ENCODE peak calls at places on chromosomes 4 and X, in four cellular contexts. G is NB4, A is suprapubic skin, T is esophagus squamous epithelium. N is an unnamed sample.

GRCh38 chr4:99383833-99384392 is 31.4 kb upstream of the ADH1C start:
- DNase-seq in G (no peak), A (peak; percentile 68), T (no peak), N (no peak)

GRCh38 chr4:26028793-26029511 is 114.9 kb downstream of the SMIM20 start:
- DNase-seq in G (peak; percentile 48), A (peak; percentile 84), T (no peak), N (no peak)

GRCh38 chrX:129637217-129638109 is 17.3 kb downstream of the APLN start:
- DNase-seq in G (peak; percentile 75), A (peak; percentile 80), T (peak; percentile 3), N (no peak)

GRCh38 chr4:54566608-54567007 is 91.1 kb upstream of the KIT start:
- DNase-seq in G (no peak), A (no peak), T (no peak), N (no peak)

GRCh38 chr4:132218406-132218805 is 930.7 kb upstream of the PCDH10 start:
- DNase-seq in G (no peak), A (no peak), T (no peak), N (no peak)

GRCh38 chrX:72052415-72053090 is 79.2 kb downstream of the RTL5 start:
- DNase-seq in G (no peak), A (no peak), T (no peak), N (no peak)

GRCh38 chr4:41658106-41658505 is 90.4 kb downstream of the PHOX2B start:
- DNase-seq in G (no peak), A (no peak), T (no peak), N (no peak)

GRCh38 chrX:134891652-134892051 is 99.1 kb upstream of the SMIM10 start:
- DNase-seq in G (no peak), A (no peak), T (no peak), N (no peak)

GRCh38 chr4:2339458-2340271 is 77.8 kb upstream of the MXD4 start:
- DNase-seq in G (no peak), A (no peak), T (no peak), N (no peak)

GRCh38 chrX:83845397-83845796 is 15.5 kb upstream of the CYLC1 start:
- DNase-seq in G (peak; percentile 44), A (no peak), T (no peak), N (peak; percentile 0)

GRCh38 chr4:173448103-173448502 is 49.2 kb upstream of the SCRG1 start:
- DNase-seq in G (no peak), A (no peak), T (no peak), N (no peak)

GRCh38 chrX:68599256-68600152 is 48.0 kb upstream of the STARD8 start:
- DNase-seq in G (peak; percentile 15), A (no peak), T (no peak), N (no peak)

GRCh38 chrX:134484039-134484438 is 24.1 kb downstream of the HPRT1 start:
- DNase-seq in G (peak; percentile 59), A (no peak), T (no peak), N (no peak)

GRCh38 chr4:16157609-16158503 is 68.4 kb downstream of the TAPT1 start:
- DNase-seq in G (no peak), A (no peak), T (no peak), N (no peak)

GRCh38 chrX:149830192-149830873 is 48.6 kb downstream of the MAGEA9 start:
- DNase-seq in G (no peak), A (no peak), T (no peak), N (no peak)

GRCh38 chr4:5722328-5722727 is 11.3 kb downstream of the EVC start:
- DNase-seq in G (no peak), A (no peak), T (no peak), N (no peak)

GRCh38 chr4:150828159-150828558 is 186.9 kb downstream of the LRBA start:
- DNase-seq in G (no peak), A (no peak), T (no peak), N (no peak)

GRCh38 chr4:155228713-155229112 is 20.3 kb downstream of the NPY2R start:
- DNase-seq in G (no peak), A (no peak), T (no peak), N (no peak)

GRCh38 chr4:28675582-28675981 is 1814.9 kb downstream of the STIM2 start:
- DNase-seq in G (no peak), A (no peak), T (no peak), N (no peak)

GRCh38 chr4:158193171-158193749 is 17.0 kb upstream of the TMEM144 start:
- DNase-seq in G (peak; percentile 25), A (no peak), T (no peak), N (no peak)

GRCh38 chrX:1239681-1240142 is 27.3 kb upstream of the CRLF2 start:
- DNase-seq in G (peak; percentile 85), A (peak; percentile 85), T (peak; percentile 1), N (no peak)

GRCh38 chr4:168879178-168879577 is 130.9 kb downstream of the CBR4 start:
- DNase-seq in G (peak; percentile 46), A (no peak), T (no peak), N (no peak)

GRCh38 chr4:25155957-25156356 is 4.3 kb downstream of the SEPSECS start:
- DNase-seq in G (peak; percentile 49), A (no peak), T (no peak), N (no peak)

GRCh38 chr4:47741200-47741599 is 96.7 kb downstream of the CORIN start:
- DNase-seq in G (peak; percentile 94), A (no peak), T (no peak), N (no peak)

GRCh38 chr4:41599192-41599786 is 61.3 kb downstream of the LIMCH1 start:
- DNase-seq in G (no peak), A (no peak), T (no peak), N (no peak)

GRCh38 chr4:1842993-1843448 is 12.9 kb downstream of the LETM1 start:
- DNase-seq in G (no peak), A (no peak), T (no peak), N (peak; percentile 68)

GRCh38 chrX:136397001-136397400 is 90.7 kb upstream of the BRS3 start:
- DNase-seq in G (peak; percentile 2), A (no peak), T (no peak), N (no peak)

DNA sequence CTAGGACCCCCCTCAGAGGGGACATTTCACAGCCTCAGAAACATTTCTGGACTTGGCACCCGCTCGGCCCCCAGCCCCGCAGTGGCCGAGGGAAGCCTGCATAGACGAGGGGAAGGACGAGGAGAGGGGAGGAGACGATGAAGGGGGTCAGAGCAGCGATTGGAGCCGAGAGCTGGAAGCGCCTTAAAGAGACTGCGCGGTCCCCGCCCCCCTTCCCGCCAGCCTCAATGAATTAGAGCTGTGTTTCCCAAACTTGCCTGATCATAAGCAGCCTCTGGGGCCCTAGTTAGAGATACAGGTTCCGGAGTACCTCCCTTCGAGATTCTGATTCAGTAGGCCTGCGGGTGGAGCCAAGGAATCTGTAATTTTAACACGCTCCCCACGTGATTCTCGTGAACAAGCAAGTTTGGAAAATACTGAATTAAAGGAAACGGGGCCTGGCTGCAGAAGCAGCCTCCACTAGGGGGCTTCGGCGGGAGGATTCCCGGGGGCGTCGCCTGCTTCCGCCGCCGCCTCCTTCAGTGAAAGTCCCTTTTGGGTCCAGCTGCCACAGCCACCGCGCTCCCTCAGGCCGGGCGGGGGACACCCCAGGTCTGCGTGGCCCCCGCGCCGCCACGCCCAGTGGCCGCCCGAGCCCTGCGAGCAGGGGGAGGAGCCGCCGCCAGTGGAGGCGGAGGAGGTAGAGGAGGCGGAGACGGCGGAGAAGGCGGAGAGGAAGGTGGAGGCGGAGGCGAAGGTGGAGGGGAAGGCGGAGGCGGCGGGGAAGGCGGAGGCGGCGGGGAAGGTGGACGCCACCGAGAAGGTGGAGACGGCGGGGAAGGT is at the start of gene USP27X:
- DNase-seq in G (peak; percentile 76), A (peak; percentile 82), T (no peak), N (peak; percentile 30)
- TF ChIP-seq POLR2A in G (no peak), A (no peak), T (no peak), N (peak; percentile 35)

DNA sequence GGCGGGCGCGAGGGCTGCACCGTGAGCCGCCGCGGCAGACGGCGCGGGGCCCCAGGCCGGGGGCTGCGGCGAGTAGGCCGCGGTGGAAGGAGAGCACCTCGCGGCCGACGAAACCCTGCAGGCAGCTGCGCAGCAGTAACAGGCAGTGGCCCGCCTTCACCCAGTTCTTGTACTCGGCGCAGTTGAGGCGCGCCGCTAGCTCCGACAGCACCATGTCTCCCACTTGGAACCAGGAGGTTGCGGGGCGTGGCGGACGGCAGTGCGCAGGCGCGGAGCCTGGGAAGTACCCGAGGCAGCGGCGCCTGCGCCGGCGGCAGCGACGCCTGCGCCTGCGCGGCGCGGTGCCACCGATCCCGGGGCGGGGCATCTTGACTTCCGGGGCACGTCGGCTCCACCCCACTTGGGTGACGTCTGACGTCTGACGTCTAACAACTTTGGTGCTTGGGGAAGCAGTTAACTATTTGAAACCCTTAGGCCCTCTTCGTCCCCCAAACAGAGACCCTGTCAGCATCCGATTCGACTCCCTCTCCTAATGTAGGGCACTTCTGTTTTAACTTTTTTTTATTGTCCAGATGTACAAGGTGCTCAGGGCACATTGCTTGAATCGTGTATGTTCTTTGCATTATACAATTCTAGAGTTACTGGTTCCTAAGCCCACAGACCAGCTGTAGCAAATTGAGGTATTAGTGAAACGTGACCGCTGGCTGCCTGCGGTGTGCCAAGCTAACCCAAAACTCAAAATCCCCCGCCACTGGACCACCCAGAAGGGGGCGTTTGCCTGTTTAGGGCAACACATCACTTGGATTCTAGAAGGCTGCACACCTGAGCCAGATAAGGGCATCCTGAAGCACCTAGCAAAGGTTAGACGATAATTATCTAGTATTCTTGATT is at the start of gene CXorf38:
- DNase-seq in G (peak; percentile 87), A (peak; percentile 95), T (peak; percentile 63), N (peak; percentile 30)
- TF ChIP-seq POLR2A in G (peak; percentile 49), A (peak; percentile 15), T (no peak), N (peak; percentile 77)

GRCh38 chrX:64389489-64389888 is 5.8 kb downstream of the MTMR8 start:
- DNase-seq in G (no peak), A (no peak), T (no peak), N (no peak)

GRCh38 chrX:64394059-64394873 is 986 bp downstream of the MTMR8 start:
- DNase-seq in G (peak; percentile 20), A (no peak), T (no peak), N (no peak)

GRCh38 chrX:64395568-64395929 is 297 bp upstream of the MTMR8 start:
- DNase-seq in G (no peak), A (no peak), T (no peak), N (no peak)

GRCh38 chrX:64398088-64398487 is 2.8 kb upstream of the MTMR8 start:
- DNase-seq in G (no peak), A (no peak), T (no peak), N (no peak)

GRCh38 chrX:64394874-64395567 is at the start of gene MTMR8:
- DNase-seq in G (peak; percentile 85), A (peak; percentile 75), T (peak; percentile 8), N (no peak)
- TF ChIP-seq POLR2A in G (no peak), A (no peak), T (no peak), N (no peak)

DNA sequence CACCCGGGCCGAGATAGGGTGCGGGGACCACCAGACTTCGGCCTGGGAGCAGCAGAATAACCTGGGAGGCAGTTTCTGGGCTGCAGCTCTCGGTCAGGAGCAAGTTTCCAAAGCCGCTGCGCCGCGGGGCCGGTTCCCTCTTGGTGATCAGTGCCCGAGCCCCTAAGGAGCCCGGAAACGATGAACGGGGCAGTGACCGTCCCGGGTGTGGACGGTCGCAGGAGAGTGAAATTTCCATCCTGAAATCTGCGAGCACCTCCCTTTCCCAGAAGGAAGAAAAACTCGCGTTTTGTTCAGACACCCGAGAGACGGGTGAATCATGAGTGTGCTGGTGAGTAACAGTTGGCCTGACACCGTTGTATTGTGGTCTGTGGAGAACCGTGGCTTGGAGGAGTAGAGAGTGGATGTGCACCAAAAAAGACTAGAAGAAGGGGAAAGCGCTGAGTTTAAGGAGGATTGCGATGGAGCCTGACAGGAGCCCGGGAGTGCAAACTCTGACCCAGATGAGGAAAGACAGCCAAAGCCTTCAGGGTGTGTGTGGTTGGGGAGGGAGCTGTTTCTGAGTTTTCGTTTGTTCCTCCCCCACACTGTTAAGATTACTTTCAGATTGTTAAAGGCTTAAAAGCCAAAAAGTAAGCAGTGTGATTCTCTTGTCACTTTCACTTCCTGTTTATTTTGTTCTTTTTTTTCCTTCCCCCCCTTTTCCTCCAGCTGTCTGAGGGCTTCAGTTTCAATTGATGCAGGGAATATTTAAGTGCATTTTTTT is 824 bp downstream of the MCUB start:
- DNase-seq in G (peak; percentile 80), A (peak; percentile 74), T (no peak), N (peak; percentile 67)
- TF ChIP-seq POLR2A in G (no peak), A (no peak), T (no peak), N (peak; percentile 18)

GRCh38 chr4:139401368-139401767 is 52.6 kb upstream of the RAB33B start:
- DNase-seq in G (no peak), A (no peak), T (no peak), N (no peak)
- TF ChIP-seq POLR2A in G (no peak), A (no peak), T (no peak), N (no peak)